ENCODE peak calls at places on chromosomes 16 and 17, in four cellular contexts. U is H9, W is endothelial cell of umbilical vein, X is IMR-90. N is an unnamed sample. For H4K20me1, the result is how much of the 10 kb centered on the place peaks cover.

GRCh38 chr16:14378131-14378551 is 251.9 kb downstream of the PARN start:
- DNase-seq in U (no peak), W (no peak), X (peak), N (peak)

GRCh38 chr17:6710317-6710716 is 2.9 kb downstream of the SLC13A5 start:
- DNase-seq in U (no peak), W (no peak), X (no peak), N (no peak)

GRCh38 chr16:58652741-58653140 is 23.1 kb upstream of the CNOT1 start:
- DNase-seq in U (peak), W (no peak), X (peak), N (peak)

GRCh38 chr16:13999895-14000425 is 71.2 kb upstream of the MRTFB start:
- DNase-seq in U (no peak), W (no peak), X (no peak), N (no peak)

GRCh38 chr17:61583242-61583641 is 7.8 kb downstream of the NACA2 start:
- DNase-seq in U (no peak), W (peak), X (peak), N (peak)

GRCh38 chr17:83115832-83116231 is 36.4 kb downstream of the METRNL start:
- DNase-seq in U (no peak), W (no peak), X (no peak), N (no peak)

GRCh38 chr17:76734080-76734840 is 2.9 kb downstream of the SRSF2 start:
- DNase-seq in U (no peak), W (peak), X (peak), N (peak)

GRCh38 chr16:73047536-73048291 is at the start of gene ZFHX3:
- DNase-seq in U (peak), W (peak), X (peak), N (peak)

GRCh38 chr17:47275245-47275984 is 21.8 kb downstream of the ITGB3 start:
- DNase-seq in U (peak), W (no peak), X (peak), N (peak)

GRCh38 chr17:48382989-48383388 is 47.0 kb downstream of the SKAP1 start:
- DNase-seq in U (no peak), W (no peak), X (no peak), N (peak)

GRCh38 chr16:88737298-88738166 is 31.2 kb downstream of the CTU2 start:
- DNase-seq in U (peak), W (peak), X (peak), N (peak)

GRCh38 chr17:49659983-49660382 is 17.9 kb downstream of the SPOP start:
- DNase-seq in U (no peak), W (no peak), X (no peak), N (peak)

DNA sequence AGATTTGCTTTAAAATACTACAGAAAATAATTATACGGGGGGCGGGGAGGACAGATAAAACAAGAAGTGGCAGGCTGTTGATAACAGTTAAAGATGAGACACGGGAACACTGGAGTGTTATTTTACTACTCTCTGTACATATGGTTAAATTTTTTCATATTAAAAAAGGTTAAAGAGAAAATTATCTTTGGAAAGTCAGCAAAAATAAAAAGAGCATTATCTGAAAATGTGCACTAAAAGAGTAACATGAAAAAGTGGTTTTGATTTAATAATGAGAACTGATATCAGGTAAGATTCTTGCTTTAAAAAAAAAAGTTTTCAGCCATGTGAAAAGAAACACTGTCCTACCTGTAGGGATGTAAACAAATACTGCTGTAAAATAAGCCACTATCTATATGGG is 46.9 kb downstream of the ERN1 start:
- DNase-seq in U (no peak), W (no peak), X (no peak), N (no peak)
- H4K20me1 ChIP-seq in U (under half), W (under half), X (under half), N (under half)

GRCh38 chr17:2054740-2055493 is at the start of gene HIC1:
- DNase-seq in U (peak), W (peak), X (peak), N (peak)

GRCh38 chr17:2055494-2056220 is 754 bp downstream of the HIC1 start:
- DNase-seq in U (no peak), W (no peak), X (peak), N (peak)

GRCh38 chr17:2051388-2052237 is 3.3 kb upstream of the HIC1 start:
- DNase-seq in U (no peak), W (no peak), X (no peak), N (no peak)

GRCh38 chr17:2054262-2054739 is 602 bp upstream of the HIC1 start:
- DNase-seq in U (peak), W (peak), X (peak), N (peak)

DNA sequence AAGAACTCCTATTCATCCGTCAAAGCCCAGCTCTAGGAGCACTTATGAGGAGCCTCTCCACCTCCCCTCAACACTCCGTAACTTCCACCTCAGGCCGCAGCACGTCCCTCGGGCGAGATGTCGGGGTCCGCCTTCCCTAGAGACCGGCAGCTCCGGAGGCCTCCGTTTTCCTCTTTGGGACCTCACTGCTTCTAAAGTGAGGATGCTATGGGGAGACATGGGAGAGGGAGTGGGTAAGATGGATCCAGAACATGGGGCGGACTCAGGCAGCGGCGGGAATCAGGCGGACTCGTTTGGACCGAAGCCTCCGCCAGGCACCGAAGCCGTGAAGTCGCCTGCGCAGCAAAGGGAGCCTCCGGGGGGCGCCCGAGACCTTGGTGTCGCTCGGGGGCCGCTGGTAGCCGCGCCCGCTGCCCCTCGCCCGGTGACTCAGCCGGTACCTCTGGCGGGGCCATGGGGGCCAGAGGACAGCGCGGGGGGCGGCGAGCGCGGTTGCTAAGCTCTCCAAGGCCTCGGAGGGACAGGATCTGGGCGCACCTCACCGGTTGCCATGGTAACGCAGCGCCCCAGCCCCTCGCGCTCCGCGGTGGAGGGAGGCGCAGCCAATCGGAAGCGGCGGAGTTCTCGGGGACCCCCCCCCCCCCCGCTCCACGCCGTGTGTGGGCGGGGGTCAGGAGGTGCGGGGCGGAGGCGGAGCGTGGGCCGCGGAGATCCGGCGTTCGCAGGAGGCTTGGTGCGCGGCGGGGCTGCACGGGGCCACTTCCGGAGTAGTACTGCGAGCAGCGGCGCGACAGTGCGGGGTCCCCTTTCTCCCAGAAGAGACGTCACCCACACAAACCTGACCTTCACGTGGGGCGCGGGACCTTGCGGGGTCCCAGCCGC is 1.3 kb upstream of the HIC1 start:
- DNase-seq in U (peak), W (peak), X (peak), N (peak)
- H3K4me2 ChIP-seq in U (peak), W (peak), X (peak), N (peak)

GRCh38 chr16:24989417-24989978 is 25.7 kb downstream of the ARHGAP17 start:
- DNase-seq in U (no peak), W (peak), X (peak), N (no peak)
- H4K20me1 ChIP-seq in U (under half), W (under half), X (under half), N (under half)

DNA sequence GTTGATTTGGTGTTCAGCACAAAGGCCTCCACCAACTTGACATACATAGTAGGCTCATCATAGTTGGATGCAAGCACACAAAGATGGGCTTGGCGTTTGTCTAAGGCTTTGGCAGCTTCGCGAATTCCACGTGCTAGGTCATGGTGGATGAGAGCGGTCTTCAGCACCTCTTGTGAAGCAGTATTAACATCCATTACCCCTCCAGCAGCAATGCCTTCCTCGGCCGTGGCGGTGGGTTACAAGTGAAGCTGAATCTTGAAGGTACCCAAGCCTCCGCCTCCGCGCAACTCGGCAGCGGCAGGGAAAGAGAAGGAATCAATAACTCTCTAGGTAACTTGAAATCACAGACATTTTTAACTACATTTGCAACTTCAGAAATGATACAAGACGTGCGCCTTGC is 1.1 kb upstream of the PELP1 start:
- DNase-seq in U (no peak), W (no peak), X (no peak), N (no peak)
- H3K4me2 ChIP-seq in U (peak), W (peak), X (no peak), N (no peak)